ENCODE peak calls at places on chromosomes 5 and 9, in seven cellular contexts. V, I, Q, P, B, K and X are unnamed samples.
A peak's percentile ranks its signal among the peaks of the same experiment; 100 is the strongest.

GRCh38 chr9:69122391-69123141 is 51.5 kb upstream of the TJP2 start:
- DNase-seq in V (peak; percentile 80), I (peak; percentile 80), Q (no peak), P (peak; percentile 93), B (no peak), K (peak; percentile 3), X (no peak)

GRCh38 chr5:54778783-54779182 is 206.6 kb downstream of the ESM1 start:
- DNase-seq in V (no peak), I (no peak), Q (no peak), P (no peak), B (no peak), K (no peak), X (no peak)

GRCh38 chr5:83441752-83442151 is 29.8 kb upstream of the VCAN start:
- DNase-seq in V (no peak), I (no peak), Q (no peak), P (no peak), B (no peak), K (no peak), X (no peak)

GRCh38 chr5:33319841-33320240 is 120.9 kb upstream of the TARS1 start:
- DNase-seq in V (no peak), I (peak; percentile 71), Q (no peak), P (peak; percentile 39), B (no peak), K (no peak), X (no peak)

GRCh38 chr9:91676042-91676441 is 252.4 kb upstream of the NFIL3 start:
- DNase-seq in V (peak; percentile 18), I (no peak), Q (peak; percentile 60), P (no peak), B (no peak), K (no peak), X (no peak)

GRCh38 chr9:112142420-112142819 is 32.7 kb downstream of the SUSD1 start:
- DNase-seq in V (no peak), I (no peak), Q (no peak), P (no peak), B (no peak), K (no peak), X (no peak)

GRCh38 chr5:149422429-149423286 is 43.6 kb upstream of the IL17B start:
- DNase-seq in V (no peak), I (peak; percentile 75), Q (no peak), P (peak; percentile 90), B (peak; percentile 97), K (peak; percentile 87), X (no peak)

GRCh38 chr9:116860509-116861120 is 173.5 kb downstream of the TRIM32 start:
- DNase-seq in V (peak; percentile 51), I (peak; percentile 71), Q (peak; percentile 62), P (peak; percentile 82), B (peak; percentile 72), K (peak; percentile 52), X (peak; percentile 57)

GRCh38 chr5:67142816-67143215 is 53.8 kb downstream of the CD180 start:
- DNase-seq in V (no peak), I (no peak), Q (no peak), P (no peak), B (no peak), K (no peak), X (no peak)

GRCh38 chr5:181190711-181191525 is 14.1 kb downstream of the TRIM7 start:
- DNase-seq in V (no peak), I (peak; percentile 47), Q (peak; percentile 66), P (peak; percentile 63), B (peak; percentile 75), K (peak; percentile 36), X (no peak)

GRCh38 chr5:113693205-113693553 is 179.7 kb downstream of the YTHDC2 start:
- DNase-seq in V (no peak), I (no peak), Q (no peak), P (peak; percentile 5), B (no peak), K (no peak), X (no peak)

GRCh38 chr5:124371121-124371706 is 375.2 kb downstream of the ZNF608 start:
- DNase-seq in V (no peak), I (peak; percentile 53), Q (no peak), P (peak; percentile 31), B (peak; percentile 81), K (peak; percentile 18), X (no peak)

GRCh38 chr5:148179234-148179824 is 11.0 kb downstream of the SPINK14 start:
- DNase-seq in V (peak; percentile 48), I (peak; percentile 63), Q (peak; percentile 71), P (peak; percentile 82), B (no peak), K (peak; percentile 8), X (peak; percentile 15)

GRCh38 chr5:67160985-67161384 is 35.6 kb downstream of the CD180 start:
- DNase-seq in V (no peak), I (peak; percentile 80), Q (peak; percentile 58), P (peak; percentile 44), B (no peak), K (no peak), X (no peak)

GRCh38 chr5:132057498-132058255 is 2.8 kb upstream of the IL3 start:
- DNase-seq in V (no peak), I (no peak), Q (no peak), P (no peak), B (peak; percentile 36), K (no peak), X (no peak)

GRCh38 chr9:3963266-3964019 is 336.4 kb downstream of the GLIS3 start:
- DNase-seq in V (no peak), I (peak; percentile 75), Q (peak; percentile 44), P (peak; percentile 84), B (peak; percentile 67), K (peak; percentile 44), X (peak; percentile 69)

GRCh38 chr5:93294996-93295395 is 286.0 kb downstream of the NR2F1-AS1 start:
- DNase-seq in V (no peak), I (no peak), Q (no peak), P (no peak), B (no peak), K (no peak), X (no peak)

GRCh38 chr5:141211-141610 is 49.2 kb downstream of the PLEKHG4B start:
- DNase-seq in V (no peak), I (no peak), Q (no peak), P (no peak), B (no peak), K (no peak), X (no peak)

GRCh38 chr5:93929146-93929545 is 187.7 kb upstream of the POU5F2 start:
- DNase-seq in V (no peak), I (peak; percentile 70), Q (no peak), P (peak; percentile 67), B (no peak), K (no peak), X (peak; percentile 4)

GRCh38 chr9:68457803-68458202 is 82.9 kb downstream of the TMEM252 start:
- DNase-seq in V (no peak), I (no peak), Q (peak; percentile 11), P (no peak), B (no peak), K (no peak), X (no peak)

DNA sequence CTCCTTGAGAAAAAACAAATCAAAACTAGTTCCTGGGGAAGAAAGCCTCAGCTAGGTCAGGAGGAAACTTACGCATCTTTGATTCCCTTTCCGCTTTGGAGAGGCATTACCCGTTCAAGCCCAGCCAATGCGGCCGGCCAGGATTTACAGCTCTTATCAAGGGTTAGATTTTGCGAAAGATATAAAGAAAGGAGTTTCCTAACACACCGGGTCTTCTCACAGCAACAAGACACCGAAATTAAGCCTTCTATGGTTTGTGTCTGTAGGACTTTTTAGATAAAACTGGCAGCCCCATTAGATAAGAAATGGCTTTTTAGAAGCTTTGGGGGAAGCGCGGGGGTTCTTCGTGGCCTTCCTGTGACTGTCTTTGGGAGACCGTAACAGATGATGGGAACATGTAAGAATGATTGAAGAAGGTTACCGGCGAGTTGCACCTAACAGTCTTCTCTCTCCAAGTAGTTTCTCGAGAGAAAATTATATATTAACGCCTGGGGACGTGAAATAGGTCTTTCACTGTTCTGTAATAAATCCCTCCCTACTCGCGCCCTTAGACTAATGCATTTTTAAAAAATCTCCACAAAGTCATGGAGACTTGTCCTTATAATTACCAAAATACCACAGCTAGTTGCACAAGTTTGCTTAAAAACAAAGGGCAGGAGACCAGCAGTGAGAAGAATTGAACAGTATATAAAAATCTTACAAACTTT is 1.3 kb upstream of the ISL1 start:
- DNase-seq in V (no peak), I (no peak), Q (no peak), P (no peak), B (no peak), K (no peak), X (no peak)
- H3K4me3 ChIP-seq in V (peak overlapping the region; percentile 73), I (peak overlapping the region; percentile 2), Q (no peak overlapping the region), P (no peak overlapping the region), B (peak overlapping the region; percentile 57), K (no peak overlapping the region), X (peak overlapping the region; percentile 75)

DNA sequence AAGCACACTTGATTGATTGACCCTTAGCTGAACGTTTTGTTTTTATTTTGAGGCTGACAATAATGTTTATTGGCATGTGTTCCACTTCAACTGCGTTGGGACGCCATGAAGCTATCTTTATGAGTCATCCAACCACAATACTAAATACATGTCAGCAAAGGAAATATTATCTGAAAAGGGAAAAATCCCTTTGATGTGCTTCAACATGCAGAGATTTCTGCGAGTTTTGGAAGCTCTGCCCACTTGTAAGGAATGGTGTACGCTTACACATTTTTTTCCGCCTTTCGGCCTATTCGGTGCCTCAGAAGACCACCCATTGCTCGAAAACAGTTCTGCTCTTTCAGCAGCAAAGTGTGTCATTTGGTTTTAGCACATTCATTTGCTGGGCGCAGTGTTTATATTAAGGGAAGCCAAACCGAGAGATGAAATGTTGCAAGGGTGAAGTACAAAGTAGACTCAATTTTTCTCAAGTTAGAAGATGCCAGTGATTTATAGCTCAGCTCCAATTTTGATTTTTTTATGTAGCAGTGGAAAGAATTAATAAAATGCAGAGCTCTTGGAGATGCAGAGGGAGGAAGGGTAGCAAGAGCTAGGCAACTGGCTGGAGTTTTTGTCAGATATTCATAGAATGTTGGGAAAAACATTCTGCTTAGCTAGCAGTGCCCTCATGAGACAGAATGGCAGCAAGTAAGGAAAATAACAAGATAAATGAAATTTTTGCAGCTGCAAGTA is 68.9 kb downstream of the PRDM6 start:
- DNase-seq in V (peak; percentile 27), I (peak; percentile 69), Q (no peak), P (peak; percentile 83), B (no peak), K (no peak), X (peak; percentile 38)
- TF ChIP-seq CTCF in V (no peak), I (peak; percentile 64), Q (peak; percentile 12), P (peak; percentile 37), B (no peak), K (no peak), X (peak; percentile 14)

GRCh38 chr9:119043996-119044395 is 325.2 kb downstream of the BRINP1 start:
- DNase-seq in V (no peak), I (no peak), Q (no peak), P (no peak), B (no peak), K (no peak), X (no peak)
- H3K4me3 ChIP-seq in V (no peak overlapping the region), I (no peak overlapping the region), Q (no peak overlapping the region), P (no peak overlapping the region), B (no peak overlapping the region), K (no peak overlapping the region), X (no peak overlapping the region)

GRCh38 chr5:159727167-159727566 is 189.1 kb upstream of the ADRA1B start:
- DNase-seq in V (no peak), I (no peak), Q (no peak), P (no peak), B (no peak), K (no peak), X (no peak)
- TF ChIP-seq CTCF in V (no peak), I (no peak), Q (no peak), P (no peak), B (no peak), K (no peak), X (no peak)